ENCODE peak calls at places on chromosome 19, in nine cellular contexts. B is K562, L is sigmoid colon, Z is H1, G is suprapubic skin, K is GM12878, E is esophagus muscularis mucosa, T is SK-N-SH, C is transverse colon. A is an unnamed sample.

GRCh38 chr19:739998-740715 is 10.8 kb upstream of the MISP start:
- DNase-seq in K (no peak), G (no peak), L (no peak), B (no peak), C (no peak), E (no peak), T (no peak), Z (no peak), A (no peak)

GRCh38 chr19:18507727-18508440 is 14.0 kb downstream of the ELL start:
- DNase-seq in Z (no peak), K (no peak), C (no peak), G (no peak), T (no peak), B (no peak), L (peak), E (no peak), A (no peak)

GRCh38 chr19:46221981-46222610 is 7.4 kb upstream of the IGFL1 start:
- DNase-seq in E (no peak), L (peak), Z (peak), T (no peak), K (no peak), C (no peak), G (no peak), B (no peak), A (peak)

GRCh38 chr19:5648464-5648863 is 25.6 kb downstream of the SAFB start:
- DNase-seq in C (no peak), T (no peak), B (no peak), L (no peak), E (no peak), G (no peak), Z (no peak), K (no peak), A (no peak)

GRCh38 chr19:32351807-32352630 is 6.6 kb downstream of the ZNF507 start:
- DNase-seq in L (no peak), B (no peak), Z (no peak), K (no peak), E (no peak), T (no peak), C (no peak), G (no peak), A (no peak)

GRCh38 chr19:18951721-18952281 is 10.8 kb upstream of the HOMER3 start:
- DNase-seq in Z (no peak), G (no peak), B (no peak), L (no peak), T (no peak), E (no peak), C (no peak), K (no peak), A (no peak)

GRCh38 chr19:29667941-29668340 is 2.7 kb downstream of the PLEKHF1 start:
- DNase-seq in Z (no peak), L (peak), K (no peak), T (no peak), B (peak), E (no peak), C (peak), G (no peak), A (peak)

GRCh38 chr19:7456964-7457541 is 31.8 kb downstream of the PEX11G start:
- DNase-seq in T (no peak), B (no peak), C (no peak), E (no peak), G (no peak), L (no peak), K (no peak), Z (no peak), A (no peak)

GRCh38 chr19:29540128-29540527 is 14.3 kb downstream of the VSTM2B start:
- DNase-seq in B (no peak), K (no peak), T (no peak), G (no peak), E (no peak), C (no peak), Z (no peak), L (no peak), A (no peak)

GRCh38 chr19:18021121-18021755 is 13.3 kb downstream of the ARRDC2 start:
- DNase-seq in B (peak), C (peak), T (no peak), G (peak), Z (no peak), K (no peak), E (peak), L (peak), A (peak)

GRCh38 chr19:34502582-34503545 is 21.3 kb downstream of the WTIP start:
- DNase-seq in T (peak), C (no peak), G (peak), B (no peak), K (no peak), E (no peak), L (peak), Z (peak), A (peak)

GRCh38 chr19:35533822-35534521 is 716 bp downstream of the GAPDHS start:
- DNase-seq in E (no peak), K (no peak), C (peak), Z (peak), B (no peak), T (no peak), L (no peak), G (no peak), A (peak)

GRCh38 chr19:33376931-33377557 is 3.5 kb downstream of the CEBPG start:
- DNase-seq in Z (no peak), B (no peak), K (no peak), E (no peak), T (no peak), C (peak), L (peak), G (peak), A (peak)

GRCh38 chr19:16860118-16860517 is 28.7 kb upstream of the F2RL3 start:
- DNase-seq in Z (no peak), L (no peak), B (no peak), T (no peak), K (no peak), C (no peak), G (no peak), E (no peak), A (no peak)

GRCh38 chr19:29666634-29667389 is 1.6 kb downstream of the PLEKHF1 start:
- DNase-seq in T (no peak), C (peak), B (peak), K (no peak), E (no peak), L (peak), Z (peak), G (peak), A (peak)

GRCh38 chr19:18208098-18208951 is 4.5 kb upstream of the RAB3A start:
- DNase-seq in B (peak), T (peak), L (peak), Z (peak), K (no peak), G (no peak), C (peak), E (no peak), A (no peak)

GRCh38 chr19:52188822-52189744 is 769 bp upstream of the PPP2R1A start:
- DNase-seq in G (peak), K (no peak), E (peak), L (peak), T (peak), Z (peak), B (no peak), C (no peak), A (no peak)

GRCh38 chr19:35755550-35756371 is 1.1 kb downstream of the HSPB6 start:
- DNase-seq in G (peak), C (peak), Z (no peak), L (peak), B (no peak), K (no peak), T (no peak), E (peak), A (peak)

GRCh38 chr19:55670280-55671053 is 4.6 kb upstream of the EPN1 start:
- DNase-seq in K (no peak), L (peak), B (no peak), C (no peak), E (no peak), G (peak), T (no peak), Z (no peak), A (no peak)

GRCh38 chr19:7159105-7159933 is 89.8 kb downstream of the ZNF557 start:
- DNase-seq in L (peak), K (no peak), T (no peak), G (peak), C (peak), Z (no peak), E (no peak), B (no peak), A (no peak)

GRCh38 chr19:32748497-32748896 is 28.9 kb downstream of the TDRD12 start:
- DNase-seq in Z (peak), K (no peak), B (peak), G (no peak), E (no peak), T (peak), L (no peak), C (no peak), A (no peak)

GRCh38 chr19:42208612-42209011 is 8.9 kb downstream of the DEDD2 start:
- DNase-seq in Z (no peak), B (no peak), L (no peak), T (no peak), G (no peak), C (no peak), E (no peak), K (no peak), A (peak)

GRCh38 chr19:19134687-19135158 is 3.6 kb downstream of the TMEM161A start:
- DNase-seq in Z (peak), C (no peak), G (no peak), L (no peak), K (no peak), B (peak), E (no peak), T (peak), A (peak)

GRCh38 chr19:57748029-57748428 is 1.4 kb downstream of the ZNF776 start:
- DNase-seq in E (no peak), C (no peak), K (no peak), B (no peak), T (no peak), Z (no peak), L (no peak), G (no peak), A (no peak)

GRCh38 chr19:57747472-57747807 is 825 bp downstream of the ZNF776 start:
- DNase-seq in L (no peak), G (no peak), E (no peak), T (no peak), B (no peak), K (no peak), Z (no peak), C (no peak), A (no peak)

GRCh38 chr19:57746580-57747471 is at the start of gene ZNF776:
- DNase-seq in Z (peak), E (peak), G (peak), B (peak), C (peak), T (peak), K (peak), L (peak), A (peak)
- TF ChIP-seq EP300 in Z (no peak), E (no peak), G (no peak), B (peak), C (no peak), T (no peak), K (no peak), L (no peak), A (no peak)

DNA sequence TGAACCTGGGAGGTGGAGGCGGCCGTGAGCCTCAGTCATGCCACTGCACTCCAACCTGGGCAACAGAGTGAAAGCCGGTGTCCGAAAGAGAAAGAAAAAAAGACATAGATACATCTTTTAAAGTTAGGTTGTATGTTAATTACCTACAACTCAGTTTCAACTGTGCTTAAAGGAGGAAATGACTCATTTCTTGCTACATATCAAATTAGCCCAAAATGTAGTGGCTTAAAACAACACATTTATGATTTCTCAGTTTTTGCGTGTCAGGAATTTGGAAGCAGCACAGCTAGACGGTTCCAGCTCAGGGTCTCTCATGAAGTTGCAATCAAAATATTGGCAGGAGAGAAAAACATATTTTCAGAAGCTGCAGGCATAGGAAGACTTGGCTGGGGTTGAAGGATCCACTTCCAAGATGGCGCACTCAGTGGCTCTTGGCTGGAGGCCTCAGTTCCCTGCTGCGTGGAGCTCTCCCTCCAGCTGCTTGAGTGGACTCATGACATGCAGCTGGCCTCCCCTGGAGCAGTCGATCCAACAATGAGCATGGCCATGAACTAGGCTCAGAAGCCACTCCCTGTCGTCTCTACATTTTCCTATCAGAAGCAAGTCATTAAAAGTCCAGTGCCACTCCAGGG is 7.1 kb downstream of the LDLR start:
- DNase-seq in B (no peak), E (no peak), L (peak), G (no peak), Z (no peak), T (no peak), C (peak), K (peak), A (no peak)
- TF ChIP-seq POLR2AphosphoS5 in B (peak), E (peak), L (no peak), G (no peak), Z (peak), T (no peak), C (peak), K (peak), A (no peak)

GRCh38 chr19:39936622-39937021 is 2.2 kb upstream of the FCGBP start:
- DNase-seq in B (no peak), E (no peak), Z (no peak), G (no peak), L (no peak), K (no peak), T (no peak), C (no peak), A (no peak)
- TF ChIP-seq EP300 in B (no peak), E (no peak), Z (no peak), G (no peak), L (no peak), K (no peak), T (no peak), C (no peak), A (no peak)

GRCh38 chr19:50796634-50797428 is 6.6 kb downstream of the ACP4 start:
- DNase-seq in T (no peak), G (no peak), B (no peak), C (no peak), L (no peak), K (no peak), Z (no peak), E (no peak), A (no peak)
- TF ChIP-seq POLR2AphosphoS5 in T (no peak), G (no peak), B (peak), C (no peak), L (no peak), K (peak), Z (no peak), E (no peak), A (no peak)

GRCh38 chr19:1857648-1858326 is 5.6 kb downstream of the KLF16 start:
- DNase-seq in L (no peak), G (no peak), E (no peak), K (no peak), T (no peak), B (no peak), Z (no peak), C (peak), A (no peak)

GRCh38 chr19:1860133-1860775 is 3.1 kb downstream of the KLF16 start:
- DNase-seq in L (peak), E (no peak), T (peak), Z (peak), C (peak), K (no peak), G (no peak), B (peak), A (no peak)

GRCh38 chr19:1858412-1859081 is 4.8 kb downstream of the KLF16 start:
- DNase-seq in Z (no peak), L (no peak), T (no peak), B (no peak), K (no peak), G (no peak), C (no peak), E (no peak), A (no peak)

GRCh38 chr19:1860821-1861598 is 2.4 kb downstream of the KLF16 start:
- DNase-seq in L (no peak), E (no peak), G (no peak), T (no peak), Z (no peak), C (no peak), B (no peak), K (no peak), A (no peak)

GRCh38 chr19:1859319-1859718 is 4.1 kb downstream of the KLF16 start:
- DNase-seq in G (no peak), E (no peak), K (no peak), B (no peak), C (no peak), L (no peak), Z (peak), T (no peak), A (no peak)
- TF ChIP-seq EP300 in G (no peak), E (no peak), K (no peak), B (no peak), C (no peak), L (no peak), Z (no peak), T (no peak), A (no peak)

GRCh38 chr19:12778905-12779161 is 3.5 kb upstream of the HOOK2 start:
- DNase-seq in K (no peak), T (no peak), C (no peak), L (no peak), E (no peak), Z (no peak), B (no peak), G (no peak), A (no peak)

GRCh38 chr19:12778020-12778904 is 2.9 kb upstream of the HOOK2 start:
- DNase-seq in T (peak), C (peak), L (peak), Z (peak), G (peak), B (no peak), E (no peak), K (no peak), A (peak)

GRCh38 chr19:12779162-12779993 is 4.0 kb upstream of the HOOK2 start:
- DNase-seq in Z (no peak), T (peak), L (peak), E (no peak), B (peak), C (peak), K (no peak), G (peak), A (no peak)

GRCh38 chr19:12774588-12775555 is at the start of gene HOOK2:
- DNase-seq in E (no peak), B (no peak), T (no peak), Z (peak), C (peak), L (peak), G (peak), K (no peak), A (peak)

DNA sequence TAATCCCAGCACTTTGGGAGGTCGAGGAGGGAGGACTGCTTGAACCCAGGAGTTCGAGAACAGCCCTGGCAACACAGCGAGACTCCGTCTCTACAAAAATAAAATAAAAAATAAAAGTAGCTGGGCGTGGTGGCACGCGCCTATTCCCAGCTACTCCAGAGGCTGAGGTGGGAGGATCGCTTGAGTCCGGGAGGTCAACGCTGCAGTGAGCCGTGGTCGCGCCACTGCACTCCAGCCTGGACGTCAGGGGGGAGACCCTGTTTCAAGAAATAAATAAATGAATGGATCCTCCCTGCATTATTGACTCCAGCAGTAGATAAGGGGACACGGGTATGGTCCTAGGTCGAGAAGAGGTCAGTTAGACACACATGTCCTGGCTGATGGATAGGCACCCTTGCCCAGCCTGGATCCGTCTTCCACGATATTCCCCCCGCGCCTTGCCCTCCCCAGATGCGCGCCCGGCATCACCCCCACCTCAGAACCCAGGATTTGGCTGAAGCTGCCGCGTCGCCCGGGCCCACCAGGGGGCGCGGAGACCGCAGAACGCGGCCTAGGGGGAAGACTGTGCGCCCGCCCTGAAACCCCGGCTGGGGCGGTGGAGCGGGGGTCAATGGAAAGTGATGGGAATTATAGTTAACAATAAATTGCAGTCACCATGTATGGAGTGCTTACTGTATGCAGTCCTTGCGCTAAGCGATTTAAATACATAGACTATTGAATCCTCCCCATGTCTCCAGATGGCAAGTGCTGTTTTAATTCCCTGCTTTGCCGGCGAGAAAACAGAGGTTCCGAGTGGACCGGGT is 2.1 kb upstream of the HOOK2 start:
- DNase-seq in C (peak), K (no peak), E (no peak), L (peak), G (peak), T (peak), Z (peak), B (peak), A (peak)
- TF ChIP-seq POLR2AphosphoS5 in C (peak), K (no peak), E (peak), L (peak), G (peak), T (no peak), Z (no peak), B (no peak), A (peak)

GRCh38 chr19:12706332-12706718 is 9.9 kb upstream of the FBXW9 start:
- DNase-seq in K (no peak), G (no peak), L (no peak), B (no peak), C (no peak), Z (no peak), T (no peak), E (no peak), A (no peak)

GRCh38 chr19:12705169-12705568 is 8.7 kb upstream of the FBXW9 start:
- DNase-seq in Z (no peak), B (no peak), E (no peak), C (no peak), K (no peak), L (no peak), G (no peak), T (no peak), A (no peak)

GRCh38 chr19:12701596-12702282 is 5.3 kb upstream of the FBXW9 start:
- DNase-seq in L (no peak), G (peak), E (no peak), K (no peak), C (no peak), T (no peak), Z (no peak), B (no peak), A (no peak)

GRCh38 chr19:12705654-12706331 is 9.4 kb upstream of the FBXW9 start:
- DNase-seq in B (no peak), E (no peak), T (no peak), L (no peak), Z (no peak), C (no peak), G (no peak), K (no peak), A (no peak)

GRCh38 chr19:12703056-12703455 is 6.6 kb upstream of the FBXW9 start:
- DNase-seq in K (no peak), G (no peak), B (peak), Z (peak), T (peak), C (no peak), L (no peak), E (no peak), A (no peak)
- TF ChIP-seq EP300 in K (no peak), G (no peak), B (no peak), Z (no peak), T (no peak), C (no peak), L (no peak), E (no peak), A (no peak)

DNA sequence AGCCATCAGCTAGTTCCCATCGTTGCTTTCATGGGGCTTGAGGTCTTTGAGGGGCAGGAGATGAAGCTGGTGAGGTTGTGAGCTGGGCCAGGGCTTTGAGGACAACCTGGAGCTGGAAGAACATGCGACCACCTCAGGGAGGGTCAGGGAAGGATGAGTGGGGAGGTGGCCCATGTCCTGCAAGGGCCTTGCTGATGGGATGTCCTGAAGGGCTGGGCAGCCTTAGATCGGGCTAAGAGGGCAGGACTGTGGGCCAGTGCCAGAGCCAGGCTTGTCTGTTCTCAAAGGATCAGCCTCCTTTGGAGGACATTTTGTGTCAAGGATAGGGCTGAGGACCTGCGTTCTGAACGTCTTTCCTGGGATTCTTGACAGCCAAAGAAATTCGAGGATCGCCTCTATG is 10.5 kb downstream of the CYTH2 start:
- DNase-seq in B (no peak), C (no peak), E (no peak), T (peak), K (no peak), Z (no peak), G (no peak), L (no peak), A (no peak)
- TF ChIP-seq POLR2AphosphoS5 in B (no peak), C (no peak), E (no peak), T (no peak), K (no peak), Z (peak), G (no peak), L (no peak), A (no peak)

DNA sequence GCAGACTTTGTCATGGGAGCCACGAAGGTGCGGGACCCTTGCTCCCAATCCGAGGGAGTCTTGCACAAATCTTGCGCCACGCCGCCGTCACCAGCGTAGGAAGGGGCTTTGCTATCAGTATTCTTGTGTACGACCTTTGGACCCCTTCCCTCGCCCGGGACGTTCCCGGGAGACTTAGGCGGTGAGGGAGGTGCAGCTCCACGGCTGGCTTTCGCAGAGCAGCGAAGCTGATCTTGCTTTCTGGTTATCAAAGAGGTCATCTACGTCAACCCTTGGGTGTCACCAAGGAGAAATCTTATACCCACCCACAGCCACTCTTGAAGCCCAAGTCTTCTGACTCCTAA is 583 bp downstream of the TECR start:
- DNase-seq in L (no peak), C (peak), K (no peak), T (no peak), E (no peak), Z (no peak), G (peak), B (no peak), A (no peak)
- TF ChIP-seq EP300 in L (no peak), C (no peak), K (no peak), T (no peak), E (no peak), Z (no peak), G (no peak), B (no peak), A (no peak)